ENCODE peak calls at places on chromosomes 13 and 19, in seven cellular contexts. One of them, this sample, is unnamed.

GRCh38 chr19:3830841-3831589 is 37.8 kb downstream of the ZFR2 start:
- DNase-seq in NCI-H1092: no peak
- DNase-seq in KBM-7: no peak
- DNase-seq in brain microvascular endothelial cell: no peak
- DNase-seq in naive thymus-derived CD8-positive, alpha-beta T cell: no peak
- DNase-seq in pons: no peak
- DNase-seq in dorsolateral prefrontal cortex: no peak
- DNase-seq in this sample: no peak

GRCh38 chr13:31681133-31681532 is 58.2 kb upstream of the RXFP2 start:
- DNase-seq in pons: no peak
- DNase-seq in brain microvascular endothelial cell: no peak
- DNase-seq in naive thymus-derived CD8-positive, alpha-beta T cell: no peak
- DNase-seq in NCI-H1092: no peak
- DNase-seq in KBM-7: no peak
- DNase-seq in dorsolateral prefrontal cortex: no peak
- DNase-seq in this sample: no peak

GRCh38 chr13:48595330-48596127 is 58.2 kb upstream of the CYSLTR2 start:
- DNase-seq in NCI-H1092: no peak
- DNase-seq in naive thymus-derived CD8-positive, alpha-beta T cell: peak
- DNase-seq in brain microvascular endothelial cell: peak
- DNase-seq in dorsolateral prefrontal cortex: peak
- DNase-seq in pons: peak
- DNase-seq in KBM-7: peak
- DNase-seq in this sample: peak

GRCh38 chr13:87259479-87260083 is 411.6 kb upstream of the SLITRK5 start:
- DNase-seq in pons: no peak
- DNase-seq in NCI-H1092: peak
- DNase-seq in dorsolateral prefrontal cortex: no peak
- DNase-seq in brain microvascular endothelial cell: no peak
- DNase-seq in KBM-7: peak
- DNase-seq in naive thymus-derived CD8-positive, alpha-beta T cell: no peak
- DNase-seq in this sample: peak

GRCh38 chr13:109448629-109449028 is 337.8 kb downstream of the IRS2 start:
- DNase-seq in KBM-7: no peak
- DNase-seq in naive thymus-derived CD8-positive, alpha-beta T cell: no peak
- DNase-seq in NCI-H1092: no peak
- DNase-seq in dorsolateral prefrontal cortex: no peak
- DNase-seq in brain microvascular endothelial cell: no peak
- DNase-seq in pons: no peak
- DNase-seq in this sample: no peak

GRCh38 chr19:18809149-18809978 is 18.3 kb upstream of the COMP start:
- DNase-seq in dorsolateral prefrontal cortex: no peak
- DNase-seq in pons: peak
- DNase-seq in naive thymus-derived CD8-positive, alpha-beta T cell: no peak
- DNase-seq in brain microvascular endothelial cell: peak
- DNase-seq in NCI-H1092: no peak
- DNase-seq in KBM-7: peak
- DNase-seq in this sample: no peak

GRCh38 chr13:24511019-24511823 is 1.4 kb downstream of the PARP4 start:
- DNase-seq in KBM-7: peak
- DNase-seq in naive thymus-derived CD8-positive, alpha-beta T cell: peak
- DNase-seq in NCI-H1092: no peak
- DNase-seq in dorsolateral prefrontal cortex: no peak
- DNase-seq in brain microvascular endothelial cell: peak
- DNase-seq in pons: peak
- DNase-seq in this sample: peak

GRCh38 chr13:46621133-46621532 is 68.2 kb downstream of the LRCH1 start:
- DNase-seq in brain microvascular endothelial cell: no peak
- DNase-seq in KBM-7: no peak
- DNase-seq in pons: no peak
- DNase-seq in NCI-H1092: no peak
- DNase-seq in naive thymus-derived CD8-positive, alpha-beta T cell: no peak
- DNase-seq in dorsolateral prefrontal cortex: no peak
- DNase-seq in this sample: no peak

GRCh38 chr13:62320129-62320724 is 904.6 kb upstream of the PCDH20 start:
- DNase-seq in brain microvascular endothelial cell: peak
- DNase-seq in dorsolateral prefrontal cortex: no peak
- DNase-seq in naive thymus-derived CD8-positive, alpha-beta T cell: no peak
- DNase-seq in NCI-H1092: peak
- DNase-seq in KBM-7: peak
- DNase-seq in pons: peak
- DNase-seq in this sample: peak

GRCh38 chr19:18785179-18786124 is 5.7 kb downstream of the COMP start:
- DNase-seq in brain microvascular endothelial cell: peak
- DNase-seq in naive thymus-derived CD8-positive, alpha-beta T cell: peak
- DNase-seq in dorsolateral prefrontal cortex: peak
- DNase-seq in NCI-H1092: no peak
- DNase-seq in KBM-7: peak
- DNase-seq in pons: no peak
- DNase-seq in this sample: peak

GRCh38 chr19:22622901-22623840 is 11.0 kb upstream of the ZNF492 start:
- DNase-seq in dorsolateral prefrontal cortex: no peak
- DNase-seq in pons: no peak
- DNase-seq in brain microvascular endothelial cell: no peak
- DNase-seq in KBM-7: no peak
- DNase-seq in NCI-H1092: no peak
- DNase-seq in naive thymus-derived CD8-positive, alpha-beta T cell: no peak
- DNase-seq in this sample: no peak

GRCh38 chr19:51131780-51132680 is 7.3 kb downstream of the SIGLEC9 start:
- DNase-seq in dorsolateral prefrontal cortex: no peak
- DNase-seq in pons: peak
- DNase-seq in naive thymus-derived CD8-positive, alpha-beta T cell: peak
- DNase-seq in KBM-7: peak
- DNase-seq in NCI-H1092: no peak
- DNase-seq in brain microvascular endothelial cell: peak
- DNase-seq in this sample: no peak

GRCh38 chr13:44350775-44351504 is 22.7 kb upstream of the SERP2 start:
- DNase-seq in KBM-7: no peak
- DNase-seq in NCI-H1092: no peak
- DNase-seq in brain microvascular endothelial cell: no peak
- DNase-seq in pons: no peak
- DNase-seq in dorsolateral prefrontal cortex: no peak
- DNase-seq in naive thymus-derived CD8-positive, alpha-beta T cell: no peak
- DNase-seq in this sample: peak

GRCh38 chr19:4732680-4733114 is 9.1 kb upstream of the DPP9 start:
- DNase-seq in KBM-7: peak
- DNase-seq in naive thymus-derived CD8-positive, alpha-beta T cell: peak
- DNase-seq in NCI-H1092: peak
- DNase-seq in brain microvascular endothelial cell: no peak
- DNase-seq in pons: peak
- DNase-seq in dorsolateral prefrontal cortex: peak
- DNase-seq in this sample: peak